ENCODE peak calls at places on chromosomes 16 and 17, in seven cellular contexts. P is ureter; L is mesenchymal stem cell; H is NCI-H1930; G is trophoblast cell; W is activated T-cell treated with anti-CD3 and anti-CD28 coated beads, Interleukin-2, amount 50 U/mL, for 24 hours; F is left kidney. O is an unnamed sample.

GRCh38 chr16:4350787-4351659 is at the start of gene PAM16:
- DNase-seq in L (peak), H (peak), F (peak), W (peak), P (peak), G (peak), O (peak)

GRCh38 chr16:55668337-55669281 is 12.8 kb downstream of the SLC6A2 start:
- DNase-seq in G (peak), L (no peak), F (peak), W (no peak), P (peak), H (no peak), O (no peak)

GRCh38 chr17:17942846-17943245 is 29.4 kb downstream of the TOM1L2 start:
- DNase-seq in P (no peak), W (no peak), L (no peak), G (peak), F (no peak), H (no peak), O (no peak)

GRCh38 chr17:9575381-9576072 is at the start of gene STX8:
- DNase-seq in H (peak), L (peak), W (peak), P (peak), F (peak), G (peak), O (peak)

GRCh38 chr16:82031116-82032084 is 3.7 kb upstream of the HSD17B2 start:
- DNase-seq in F (peak), L (peak), G (peak), W (no peak), H (no peak), P (no peak), O (peak)

GRCh38 chr17:4407851-4408250 is 25.9 kb upstream of the SPNS3 start:
- DNase-seq in P (peak), W (no peak), H (no peak), L (peak), G (peak), F (no peak), O (no peak)

GRCh38 chr17:34248807-34249496 is 6.1 kb upstream of the CCL2 start:
- DNase-seq in F (no peak), H (no peak), G (peak), P (no peak), W (no peak), L (peak), O (no peak)

GRCh38 chr16:15950167-15950854 is 895 bp downstream of the ABCC1 start:
- DNase-seq in G (peak), W (peak), L (peak), P (no peak), F (peak), H (no peak), O (no peak)

GRCh38 chr17:65249774-65250173 is 112.6 kb downstream of the RGS9 start:
- DNase-seq in L (no peak), P (no peak), F (no peak), G (no peak), W (no peak), H (no peak), O (no peak)

GRCh38 chr16:1308036-1308976 is 1.1 kb upstream of the UBE2I start:
- DNase-seq in G (peak), L (peak), H (peak), W (no peak), P (no peak), F (no peak), O (no peak)

GRCh38 chr17:48262982-48263586 is 155.5 kb downstream of the SNX11 start:
- DNase-seq in L (peak), F (peak), G (peak), H (no peak), W (no peak), P (no peak), O (no peak)

GRCh38 chr16:17058471-17058870 is 412.3 kb downstream of the XYLT1 start:
- DNase-seq in P (no peak), W (no peak), G (no peak), L (no peak), F (no peak), H (no peak), O (no peak)

GRCh38 chr17:21008992-21009671 is 33.7 kb downstream of the USP22 start:
- DNase-seq in G (no peak), L (no peak), P (no peak), W (no peak), F (no peak), H (no peak), O (no peak)

GRCh38 chr17:77392376-77393273 is 251.9 kb downstream of the SEC14L1 start:
- DNase-seq in P (no peak), W (no peak), L (no peak), H (no peak), G (no peak), F (peak), O (no peak)

GRCh38 chr17:70968302-70968701 is 799.0 kb downstream of the KCNJ2 start:
- DNase-seq in L (peak), G (no peak), H (no peak), P (no peak), W (no peak), F (no peak), O (no peak)

GRCh38 chr17:10775058-10775457 is 28.8 kb downstream of the TMEM238L start:
- DNase-seq in F (no peak), W (no peak), L (no peak), G (no peak), P (no peak), H (no peak), O (no peak)

GRCh38 chr17:40068129-40068581 is 5.4 kb downstream of the THRA start:
- DNase-seq in H (no peak), F (no peak), P (no peak), G (no peak), L (no peak), W (no peak), O (no peak)

GRCh38 chr17:81058263-81058871 is 23.4 kb downstream of the BAIAP2 start:
- DNase-seq in G (no peak), L (no peak), F (no peak), H (no peak), W (no peak), P (no peak), O (no peak)

GRCh38 chr17:5584383-5584951 is at the start of gene NLRP1:
- DNase-seq in H (no peak), W (peak), L (peak), P (peak), G (peak), F (peak), O (peak)

GRCh38 chr17:64339516-64340475 is 50.9 kb downstream of the PECAM1 start:
- DNase-seq in L (peak), P (no peak), W (no peak), F (no peak), H (no peak), G (no peak), O (no peak)

GRCh38 chr17:42819939-42820535 is 4.0 kb downstream of the BECN1 start:
- DNase-seq in G (peak), W (peak), L (peak), P (no peak), F (peak), H (peak), O (no peak)

GRCh38 chr17:79892457-79893236 is 53.4 kb upstream of the CBX4 start:
- DNase-seq in G (no peak), L (no peak), F (no peak), H (no peak), W (no peak), P (no peak), O (no peak)

GRCh38 chr16:533391-534088 is 6.0 kb downstream of the CAPN15 start:
- DNase-seq in H (no peak), P (no peak), W (no peak), L (no peak), G (no peak), F (peak), O (no peak)

GRCh38 chr17:74297941-74298340 is 23.9 kb downstream of the DNAI2 start:
- DNase-seq in G (no peak), F (no peak), P (no peak), W (peak), L (no peak), H (no peak), O (no peak)

GRCh38 chr17:44840936-44841335 is 6.7 kb upstream of the HIGD1B start:
- DNase-seq in F (no peak), W (no peak), L (peak), G (no peak), P (no peak), H (no peak), O (no peak)

GRCh38 chr17:47305302-47305923 is 18.3 kb upstream of the EFCAB13 start:
- DNase-seq in F (peak), L (peak), P (no peak), W (no peak), G (peak), H (no peak), O (peak)

GRCh38 chr16:80006175-80006895 is 405.8 kb upstream of the MAF start:
- DNase-seq in H (no peak), F (no peak), W (no peak), L (peak), P (no peak), G (no peak), O (no peak)

GRCh38 chr16:82972520-82972919 is 345.8 kb downstream of the CDH13 start:
- DNase-seq in W (no peak), H (no peak), G (no peak), L (no peak), F (no peak), P (no peak), O (no peak)

GRCh38 chr17:39719563-39719962 is 10.8 kb downstream of the MIEN1 start:
- DNase-seq in G (no peak), F (no peak), W (no peak), H (no peak), L (no peak), P (no peak), O (no peak)

GRCh38 chr17:49836111-49837030 is 11.5 kb downstream of the TAC4 start:
- DNase-seq in L (no peak), H (no peak), F (peak), P (no peak), W (no peak), G (no peak), O (no peak)

GRCh38 chr17:83144421-83145357 is 65.3 kb downstream of the METRNL start:
- DNase-seq in F (peak), G (no peak), P (no peak), H (no peak), W (no peak), L (no peak), O (no peak)

GRCh38 chr16:57590654-57591085 is 37.8 kb upstream of the ADGRG1 start:
- DNase-seq in P (no peak), H (no peak), W (no peak), F (no peak), L (peak), G (peak), O (peak)

O was measured in skeletal muscle cell.